ENCODE peak calls at places on chromosomes 7 and 10, in seven cellular contexts. One of them, this sample, is unnamed.

GRCh38 chr7:93958651-93959050 is 37.1 kb downstream of the GNG11 start:
- DNase-seq in neuronal stem cell: no peak
- DNase-seq in IMR-90: no peak
- DNase-seq in H9: no peak
- DNase-seq in mesenchymal stem cell: no peak
- DNase-seq in H1: no peak
- DNase-seq in trophoblast cell: peak; percentile 74
- DNase-seq in this sample: no peak

GRCh38 chr10:82874671-82875070 is 999.7 kb downstream of the NRG3 start:
- DNase-seq in neuronal stem cell: no peak
- DNase-seq in IMR-90: no peak
- DNase-seq in H9: no peak
- DNase-seq in mesenchymal stem cell: peak; percentile 30
- DNase-seq in H1: no peak
- DNase-seq in trophoblast cell: no peak
- DNase-seq in this sample: no peak

GRCh38 chr7:45219801-45220200 is 62.2 kb downstream of the RAMP3 start:
- DNase-seq in neuronal stem cell: no peak
- DNase-seq in IMR-90: no peak
- DNase-seq in H9: no peak
- DNase-seq in mesenchymal stem cell: no peak
- DNase-seq in H1: no peak
- DNase-seq in trophoblast cell: no peak
- DNase-seq in this sample: no peak

GRCh38 chr10:132590752-132591121 is 53.1 kb downstream of the INPP5A start:
- DNase-seq in neuronal stem cell: no peak
- DNase-seq in IMR-90: no peak
- DNase-seq in H9: no peak
- DNase-seq in mesenchymal stem cell: no peak
- DNase-seq in H1: no peak
- DNase-seq in trophoblast cell: no peak
- DNase-seq in this sample: no peak

GRCh38 chr7:26857534-26858228 is 6.7 kb downstream of the SKAP2 start:
- DNase-seq in neuronal stem cell: peak; percentile 65
- DNase-seq in IMR-90: peak; percentile 67
- DNase-seq in H9: peak; percentile 68
- DNase-seq in mesenchymal stem cell: peak; percentile 42
- DNase-seq in H1: peak; percentile 61
- DNase-seq in trophoblast cell: peak; percentile 28
- DNase-seq in this sample: peak; percentile 61

GRCh38 chr7:82044497-82045080 is 274.7 kb upstream of the HGF start:
- DNase-seq in neuronal stem cell: peak; percentile 40
- DNase-seq in IMR-90: peak; percentile 58
- DNase-seq in H9: no peak
- DNase-seq in mesenchymal stem cell: peak; percentile 68
- DNase-seq in H1: no peak
- DNase-seq in trophoblast cell: peak; percentile 75
- DNase-seq in this sample: peak; percentile 38

GRCh38 chr7:36984710-36985308 is 260.5 kb upstream of the AOAH start:
- DNase-seq in neuronal stem cell: no peak
- DNase-seq in IMR-90: no peak
- DNase-seq in H9: no peak
- DNase-seq in mesenchymal stem cell: no peak
- DNase-seq in H1: no peak
- DNase-seq in trophoblast cell: no peak
- DNase-seq in this sample: no peak

GRCh38 chr10:76543655-76544054 is 1094.0 kb downstream of the KCNMA1 start:
- DNase-seq in neuronal stem cell: no peak
- DNase-seq in IMR-90: peak; percentile 30
- DNase-seq in H9: no peak
- DNase-seq in mesenchymal stem cell: no peak
- DNase-seq in H1: no peak
- DNase-seq in trophoblast cell: no peak
- DNase-seq in this sample: no peak

GRCh38 chr7:43758029-43758860 is at the start of gene BLVRA:
- DNase-seq in neuronal stem cell: peak; percentile 61
- DNase-seq in IMR-90: peak; percentile 18
- DNase-seq in H9: peak; percentile 70
- DNase-seq in mesenchymal stem cell: peak; percentile 65
- DNase-seq in H1: peak; percentile 85
- DNase-seq in trophoblast cell: peak; percentile 15
- DNase-seq in this sample: no peak

GRCh38 chr7:135772639-135773019 is 24.0 kb upstream of the FAM180A start:
- DNase-seq in neuronal stem cell: no peak
- DNase-seq in IMR-90: no peak
- DNase-seq in H9: no peak
- DNase-seq in mesenchymal stem cell: no peak
- DNase-seq in H1: no peak
- DNase-seq in trophoblast cell: no peak
- DNase-seq in this sample: peak; percentile 35

GRCh38 chr7:149787428-149788299 is 14.3 kb upstream of the ZNF467 start:
- DNase-seq in neuronal stem cell: no peak
- DNase-seq in IMR-90: no peak
- DNase-seq in H9: peak; percentile 64
- DNase-seq in mesenchymal stem cell: no peak
- DNase-seq in H1: peak; percentile 72
- DNase-seq in trophoblast cell: no peak
- DNase-seq in this sample: peak; percentile 51

GRCh38 chr10:102633848-102634247 is 10.4 kb upstream of the TRIM8 start:
- DNase-seq in neuronal stem cell: no peak
- DNase-seq in IMR-90: no peak
- DNase-seq in H9: no peak
- DNase-seq in mesenchymal stem cell: no peak
- DNase-seq in H1: no peak
- DNase-seq in trophoblast cell: no peak
- DNase-seq in this sample: no peak

GRCh38 chr10:59606551-59606961 is 103.1 kb downstream of the SLC16A9 start:
- DNase-seq in neuronal stem cell: no peak
- DNase-seq in IMR-90: peak; percentile 3
- DNase-seq in H9: no peak
- DNase-seq in mesenchymal stem cell: peak; percentile 40
- DNase-seq in H1: no peak
- DNase-seq in trophoblast cell: no peak
- DNase-seq in this sample: no peak

GRCh38 chr7:71735961-71736556 is 604.1 kb downstream of the GALNT17 start:
- DNase-seq in neuronal stem cell: peak; percentile 82
- DNase-seq in IMR-90: peak; percentile 44
- DNase-seq in H9: peak; percentile 80
- DNase-seq in mesenchymal stem cell: peak; percentile 53
- DNase-seq in H1: peak; percentile 91
- DNase-seq in trophoblast cell: peak; percentile 79
- DNase-seq in this sample: peak; percentile 90

GRCh38 chr7:39952378-39952777 is 2.3 kb downstream of the CDK13 start:
- DNase-seq in neuronal stem cell: no peak
- DNase-seq in IMR-90: peak; percentile 54
- DNase-seq in H9: no peak
- DNase-seq in mesenchymal stem cell: peak; percentile 58
- DNase-seq in H1: no peak
- DNase-seq in trophoblast cell: peak; percentile 58
- DNase-seq in this sample: no peak

GRCh38 chr7:41916450-41916927 is 213.6 kb upstream of the INHBA start:
- DNase-seq in neuronal stem cell: no peak
- DNase-seq in IMR-90: peak; percentile 99
- DNase-seq in H9: no peak
- DNase-seq in mesenchymal stem cell: peak; percentile 99
- DNase-seq in H1: no peak
- DNase-seq in trophoblast cell: peak; percentile 97
- DNase-seq in this sample: no peak

GRCh38 chr7:55018361-55019328 is at the start of gene EGFR:
- DNase-seq in neuronal stem cell: peak; percentile 61
- DNase-seq in IMR-90: peak; percentile 80
- DNase-seq in H9: peak; percentile 60
- DNase-seq in mesenchymal stem cell: peak; percentile 82
- DNase-seq in H1: peak; percentile 75
- DNase-seq in trophoblast cell: peak; percentile 78
- DNase-seq in this sample: peak; percentile 63

GRCh38 chr7:3080106-3080505 is 36.4 kb upstream of the CARD11 start:
- DNase-seq in neuronal stem cell: no peak
- DNase-seq in IMR-90: no peak
- DNase-seq in H9: no peak
- DNase-seq in mesenchymal stem cell: no peak
- DNase-seq in H1: no peak
- DNase-seq in trophoblast cell: no peak
- DNase-seq in this sample: peak; percentile 19

GRCh38 chr7:137606061-137606674 is 240.6 kb downstream of the DGKI start:
- DNase-seq in neuronal stem cell: no peak
- DNase-seq in IMR-90: peak; percentile 71
- DNase-seq in H9: no peak
- DNase-seq in mesenchymal stem cell: peak; percentile 65
- DNase-seq in H1: no peak
- DNase-seq in trophoblast cell: peak; percentile 94
- DNase-seq in this sample: peak; percentile 45

GRCh38 chr7:82726038-82726800 is 282.6 kb upstream of the CACNA2D1 start:
- DNase-seq in neuronal stem cell: no peak
- DNase-seq in IMR-90: no peak
- DNase-seq in H9: no peak
- DNase-seq in mesenchymal stem cell: no peak
- DNase-seq in H1: no peak
- DNase-seq in trophoblast cell: no peak
- DNase-seq in this sample: no peak

GRCh38 chr7:12107841-12108249 is 103.2 kb upstream of the TMEM106B start:
- DNase-seq in neuronal stem cell: no peak
- DNase-seq in IMR-90: no peak
- DNase-seq in H9: no peak
- DNase-seq in mesenchymal stem cell: peak; percentile 6
- DNase-seq in H1: no peak
- DNase-seq in trophoblast cell: no peak
- DNase-seq in this sample: no peak

GRCh38 chr10:66782776-66783175 is 143.1 kb upstream of the LRRTM3 start:
- DNase-seq in neuronal stem cell: no peak
- DNase-seq in IMR-90: peak; percentile 25
- DNase-seq in H9: no peak
- DNase-seq in mesenchymal stem cell: no peak
- DNase-seq in H1: no peak
- DNase-seq in trophoblast cell: no peak
- DNase-seq in this sample: no peak

GRCh38 chr10:16049775-16050174 is 189.5 kb upstream of the MINDY3 start:
- DNase-seq in neuronal stem cell: no peak
- DNase-seq in IMR-90: no peak
- DNase-seq in H9: no peak
- DNase-seq in mesenchymal stem cell: no peak
- DNase-seq in H1: no peak
- DNase-seq in trophoblast cell: no peak
- DNase-seq in this sample: no peak

GRCh38 chr7:38186593-38187314 is 8.7 kb downstream of the STARD3NL start:
- DNase-seq in neuronal stem cell: no peak
- DNase-seq in IMR-90: peak; percentile 61
- DNase-seq in H9: no peak
- DNase-seq in mesenchymal stem cell: peak; percentile 69
- DNase-seq in H1: no peak
- DNase-seq in trophoblast cell: peak; percentile 24
- DNase-seq in this sample: peak; percentile 77

GRCh38 chr10:75140246-75140645 is 28.8 kb downstream of the SAMD8 start:
- DNase-seq in neuronal stem cell: no peak
- DNase-seq in IMR-90: no peak
- DNase-seq in H9: no peak
- DNase-seq in mesenchymal stem cell: no peak
- DNase-seq in H1: no peak
- DNase-seq in trophoblast cell: no peak
- DNase-seq in this sample: peak; percentile 50

GRCh38 chr10:12606461-12606860 is 257.1 kb downstream of the CAMK1D start:
- DNase-seq in neuronal stem cell: no peak
- DNase-seq in IMR-90: no peak
- DNase-seq in H9: no peak
- DNase-seq in mesenchymal stem cell: no peak
- DNase-seq in H1: no peak
- DNase-seq in trophoblast cell: no peak
- DNase-seq in this sample: no peak
- H3K9ac ChIP-seq in neuronal stem cell: no peak overlapping the region
- H3K9ac ChIP-seq in IMR-90: no peak overlapping the region
- H3K9ac ChIP-seq in H9: no peak overlapping the region
- H3K9ac ChIP-seq in mesenchymal stem cell: peak overlapping the region; percentile 76
- H3K9ac ChIP-seq in H1: no peak overlapping the region
- H3K9ac ChIP-seq in trophoblast cell: no peak overlapping the region
- H3K9ac ChIP-seq in this sample: no peak overlapping the region

GRCh38 chr7:154770962-154771361 is 232.0 kb downstream of the PAXIP1 start:
- DNase-seq in neuronal stem cell: no peak
- DNase-seq in IMR-90: no peak
- DNase-seq in H9: no peak
- DNase-seq in mesenchymal stem cell: no peak
- DNase-seq in H1: no peak
- DNase-seq in trophoblast cell: no peak
- DNase-seq in this sample: no peak

GRCh38 chr7:154769527-154769926 is 233.4 kb downstream of the PAXIP1 start:
- DNase-seq in neuronal stem cell: no peak
- DNase-seq in IMR-90: no peak
- DNase-seq in H9: no peak
- DNase-seq in mesenchymal stem cell: no peak
- DNase-seq in H1: no peak
- DNase-seq in trophoblast cell: no peak
- DNase-seq in this sample: no peak

GRCh38 chr7:154767821-154768415 is 235.0 kb downstream of the PAXIP1 start:
- DNase-seq in neuronal stem cell: no peak
- DNase-seq in IMR-90: no peak
- DNase-seq in H9: no peak
- DNase-seq in mesenchymal stem cell: no peak
- DNase-seq in H1: no peak
- DNase-seq in trophoblast cell: no peak
- DNase-seq in this sample: no peak

GRCh38 chr7:154769011-154769410 is 233.9 kb downstream of the PAXIP1 start:
- DNase-seq in neuronal stem cell: no peak
- DNase-seq in IMR-90: no peak
- DNase-seq in H9: no peak
- DNase-seq in mesenchymal stem cell: no peak
- DNase-seq in H1: no peak
- DNase-seq in trophoblast cell: no peak
- DNase-seq in this sample: no peak

DNA sequence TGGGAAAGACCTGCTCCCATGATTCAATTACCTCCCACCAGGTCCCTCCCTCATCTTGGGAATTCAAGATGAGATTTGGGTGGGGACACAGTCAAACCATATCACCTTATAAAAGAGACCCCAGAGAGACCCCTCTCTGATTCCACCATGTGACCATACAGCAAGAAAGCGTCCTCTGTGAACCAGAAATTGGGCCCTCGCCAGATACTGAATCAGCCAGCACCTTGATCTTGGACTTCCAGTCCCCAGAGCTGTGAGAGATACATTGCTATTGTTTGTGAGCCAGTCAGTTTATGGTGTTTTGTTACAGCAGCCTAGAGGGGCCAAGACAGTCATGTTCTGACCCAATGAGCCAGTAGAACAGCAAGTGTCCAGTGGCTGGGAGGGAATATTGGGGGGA is 232.6 kb downstream of the PAXIP1 start:
- DNase-seq in neuronal stem cell: no peak
- DNase-seq in IMR-90: no peak
- DNase-seq in H9: no peak
- DNase-seq in mesenchymal stem cell: no peak
- DNase-seq in H1: no peak
- DNase-seq in trophoblast cell: no peak
- DNase-seq in this sample: no peak
- H3K18ac ChIP-seq in neuronal stem cell: no peak overlapping the region
- H3K18ac ChIP-seq in IMR-90: no peak overlapping the region
- H3K18ac ChIP-seq in H9: no peak overlapping the region
- H3K18ac ChIP-seq in mesenchymal stem cell: no peak overlapping the region
- H3K18ac ChIP-seq in H1: no peak overlapping the region
- H3K18ac ChIP-seq in trophoblast cell: no peak overlapping the region
- H3K18ac ChIP-seq in this sample: no peak overlapping the region

GRCh38 chr7:33982425-33982786 is 77.1 kb downstream of the BMPER start:
- DNase-seq in neuronal stem cell: no peak
- DNase-seq in IMR-90: peak; percentile 76
- DNase-seq in H9: no peak
- DNase-seq in mesenchymal stem cell: peak; percentile 67
- DNase-seq in H1: no peak
- DNase-seq in trophoblast cell: peak; percentile 59
- DNase-seq in this sample: peak; percentile 71
- H3K9ac ChIP-seq in neuronal stem cell: no peak overlapping the region
- H3K9ac ChIP-seq in IMR-90: no peak overlapping the region
- H3K9ac ChIP-seq in H9: no peak overlapping the region
- H3K9ac ChIP-seq in mesenchymal stem cell: peak overlapping the region; percentile 73
- H3K9ac ChIP-seq in H1: no peak overlapping the region
- H3K9ac ChIP-seq in trophoblast cell: no peak overlapping the region
- H3K9ac ChIP-seq in this sample: no peak overlapping the region

GRCh38 chr7:143361552-143362125 is 874 bp downstream of the FAM131B start:
- DNase-seq in neuronal stem cell: peak; percentile 24
- DNase-seq in IMR-90: no peak
- DNase-seq in H9: no peak
- DNase-seq in mesenchymal stem cell: no peak
- DNase-seq in H1: peak; percentile 70
- DNase-seq in trophoblast cell: no peak
- DNase-seq in this sample: no peak
- H3K18ac ChIP-seq in neuronal stem cell: peak overlapping the region; percentile 98
- H3K18ac ChIP-seq in IMR-90: no peak overlapping the region
- H3K18ac ChIP-seq in H9: no peak overlapping the region
- H3K18ac ChIP-seq in mesenchymal stem cell: no peak overlapping the region
- H3K18ac ChIP-seq in H1: peak overlapping the region; percentile 95
- H3K18ac ChIP-seq in trophoblast cell: no peak overlapping the region
- H3K18ac ChIP-seq in this sample: peak overlapping the region; percentile 76